ENCODE peak calls at places on chromosomes 7 and 10, in seven cellular contexts. T, P, Q, F, S, X and C are unnamed samples. For H3K27me3, the result is how much of the 10 kb centered on the place peaks cover.

GRCh38 chr7:38222481-38223096 is 44.5 kb downstream of the STARD3NL start:
- DNase-seq in F (peak), S (peak), T (peak), X (no peak), Q (no peak), P (peak), C (no peak)

GRCh38 chr7:149459540-149460433 is 1.1 kb downstream of the ZNF777 start:
- DNase-seq in Q (no peak), F (peak), T (no peak), X (no peak), P (no peak), S (no peak), C (no peak)

GRCh38 chr7:138625084-138625848 is 75.9 kb downstream of the SVOPL start:
- DNase-seq in X (no peak), T (no peak), Q (no peak), P (no peak), S (no peak), F (peak), C (no peak)

GRCh38 chr7:370775-371118 is 80.8 kb downstream of the FOXL3 start:
- DNase-seq in X (no peak), P (no peak), F (no peak), T (no peak), S (no peak), Q (no peak), C (no peak)

GRCh38 chr7:21507627-21508343 is 35.1 kb upstream of the DNAH11 start:
- DNase-seq in T (peak), P (peak), Q (peak), S (peak), F (peak), X (peak), C (peak)

GRCh38 chr10:11757820-11758463 is 15.8 kb downstream of the ECHDC3 start:
- DNase-seq in T (peak), P (peak), Q (peak), F (peak), S (peak), X (peak), C (peak)

GRCh38 chr7:137093198-137093597 is 224.7 kb downstream of the CHRM2 start:
- DNase-seq in P (no peak), S (no peak), X (no peak), Q (no peak), T (no peak), F (no peak), C (no peak)

GRCh38 chr10:129593953-129594352 is 126.9 kb downstream of the MGMT start:
- DNase-seq in T (no peak), Q (no peak), F (no peak), P (no peak), X (no peak), S (no peak), C (no peak)

GRCh38 chr7:134441264-134441663 is 17.6 kb downstream of the AKR1B1 start:
- DNase-seq in F (no peak), T (no peak), P (no peak), Q (no peak), S (no peak), X (no peak), C (no peak)

GRCh38 chr7:40329601-40330153 is 194.9 kb downstream of the SUGCT start:
- DNase-seq in T (no peak), Q (peak), F (peak), X (no peak), P (no peak), S (peak), C (no peak)

GRCh38 chr10:124713679-124714298 is 30.4 kb downstream of the FAM53B start:
- DNase-seq in T (no peak), F (no peak), P (no peak), Q (no peak), S (no peak), X (no peak), C (no peak)

GRCh38 chr7:117405519-117405918 is 21.8 kb downstream of the ASZ1 start:
- DNase-seq in S (no peak), F (peak), Q (no peak), P (no peak), X (no peak), T (no peak), C (no peak)

GRCh38 chr7:95089916-95090315 is 182.5 kb downstream of the PPP1R9A start:
- DNase-seq in X (no peak), F (no peak), T (no peak), S (no peak), Q (no peak), P (no peak), C (no peak)

GRCh38 chr10:128242641-128243040 is 116.4 kb upstream of the MKI67 start:
- DNase-seq in Q (no peak), F (peak), X (no peak), P (no peak), S (no peak), T (no peak), C (no peak)

GRCh38 chr7:123641901-123642300 is 13.8 kb upstream of the LMOD2 start:
- DNase-seq in X (no peak), P (no peak), Q (no peak), T (no peak), S (no peak), F (no peak), C (no peak)

GRCh38 chr10:113610636-113611601 is 52.9 kb downstream of the NRAP start:
- DNase-seq in S (no peak), T (no peak), F (peak), X (no peak), P (peak), Q (peak), C (no peak)

GRCh38 chr10:84227810-84228209 is 2.5 kb upstream of the LRIT2 start:
- DNase-seq in F (no peak), X (no peak), S (no peak), P (no peak), T (no peak), Q (no peak), C (no peak)

GRCh38 chr10:1683649-1684048 is 53.7 kb downstream of the ADARB2 start:
- DNase-seq in F (no peak), Q (no peak), P (no peak), S (no peak), T (no peak), X (no peak), C (no peak)

GRCh38 chr10:21161090-21161625 is 264.0 kb upstream of the NEBL start:
- DNase-seq in S (no peak), F (no peak), P (no peak), T (no peak), X (no peak), Q (no peak), C (no peak)

GRCh38 chr10:6124666-6125065 is 35.8 kb downstream of the RBM17 start:
- DNase-seq in S (no peak), T (peak), P (no peak), Q (no peak), F (no peak), X (no peak), C (no peak)

GRCh38 chr7:30548762-30549344 is 44.2 kb upstream of the GGCT start:
- DNase-seq in F (peak), T (peak), S (peak), P (peak), Q (peak), X (peak), C (no peak)
- H3K27ac ChIP-seq in F (peak), T (no peak), S (no peak), P (peak), Q (no peak), X (no peak), C (no peak)

GRCh38 chr10:15720635-15721310 is 1.1 kb upstream of the ITGA8 start:
- DNase-seq in P (no peak), F (no peak), S (no peak), X (no peak), Q (no peak), T (no peak), C (no peak)

GRCh38 chr10:15719062-15719898 is 442 bp downstream of the ITGA8 start:
- DNase-seq in F (peak), T (peak), Q (peak), X (peak), P (no peak), S (peak), C (no peak)

GRCh38 chr10:15715619-15716227 is 4.0 kb downstream of the ITGA8 start:
- DNase-seq in X (no peak), T (no peak), P (no peak), S (peak), Q (no peak), F (peak), C (no peak)

GRCh38 chr10:15718495-15719061 is 1.1 kb downstream of the ITGA8 start:
- DNase-seq in T (no peak), F (peak), X (no peak), Q (no peak), P (no peak), S (no peak), C (no peak)

GRCh38 chr10:15719899-15720634 is at the start of gene ITGA8:
- DNase-seq in Q (no peak), X (peak), F (peak), S (peak), T (peak), P (no peak), C (no peak)
- TF ChIP-seq CTCF in Q (peak), X (peak), F (peak), S (peak), T (no peak), P (no peak), C (no peak)

DNA sequence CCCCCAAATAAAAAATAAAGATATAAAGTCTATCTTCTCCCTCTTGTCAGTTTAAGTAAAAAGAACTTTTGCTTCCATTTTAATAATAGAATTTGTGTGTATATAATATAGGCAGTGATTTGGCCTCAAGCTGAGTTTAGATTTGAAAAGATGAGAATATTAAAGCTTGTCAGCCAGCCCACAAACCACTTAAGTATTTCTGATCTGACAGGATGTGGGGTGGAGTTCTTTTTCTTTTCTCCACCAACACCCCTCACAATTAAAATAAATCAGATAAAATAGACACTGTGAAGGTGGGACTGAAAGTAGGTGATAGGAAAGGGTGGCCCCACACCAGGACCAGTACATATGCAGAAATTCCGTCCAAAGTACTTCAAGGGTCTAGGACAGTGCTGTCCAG is 714.1 kb downstream of the AUTS2 start:
- DNase-seq in S (no peak), F (no peak), P (no peak), Q (no peak), T (no peak), X (no peak), C (no peak)
- H3K27me3 ChIP-seq in S (under half), F (under half), P (under half), Q (under half), T (under half), X (under half), C (under half)

GRCh38 chr10:131320860-131321604 is 9.5 kb upstream of the TCERG1L start:
- DNase-seq in X (no peak), T (no peak), P (no peak), S (no peak), Q (no peak), F (peak), C (no peak)
- H3K27ac ChIP-seq in X (no peak), T (no peak), P (no peak), S (no peak), Q (no peak), F (no peak), C (no peak)

DNA sequence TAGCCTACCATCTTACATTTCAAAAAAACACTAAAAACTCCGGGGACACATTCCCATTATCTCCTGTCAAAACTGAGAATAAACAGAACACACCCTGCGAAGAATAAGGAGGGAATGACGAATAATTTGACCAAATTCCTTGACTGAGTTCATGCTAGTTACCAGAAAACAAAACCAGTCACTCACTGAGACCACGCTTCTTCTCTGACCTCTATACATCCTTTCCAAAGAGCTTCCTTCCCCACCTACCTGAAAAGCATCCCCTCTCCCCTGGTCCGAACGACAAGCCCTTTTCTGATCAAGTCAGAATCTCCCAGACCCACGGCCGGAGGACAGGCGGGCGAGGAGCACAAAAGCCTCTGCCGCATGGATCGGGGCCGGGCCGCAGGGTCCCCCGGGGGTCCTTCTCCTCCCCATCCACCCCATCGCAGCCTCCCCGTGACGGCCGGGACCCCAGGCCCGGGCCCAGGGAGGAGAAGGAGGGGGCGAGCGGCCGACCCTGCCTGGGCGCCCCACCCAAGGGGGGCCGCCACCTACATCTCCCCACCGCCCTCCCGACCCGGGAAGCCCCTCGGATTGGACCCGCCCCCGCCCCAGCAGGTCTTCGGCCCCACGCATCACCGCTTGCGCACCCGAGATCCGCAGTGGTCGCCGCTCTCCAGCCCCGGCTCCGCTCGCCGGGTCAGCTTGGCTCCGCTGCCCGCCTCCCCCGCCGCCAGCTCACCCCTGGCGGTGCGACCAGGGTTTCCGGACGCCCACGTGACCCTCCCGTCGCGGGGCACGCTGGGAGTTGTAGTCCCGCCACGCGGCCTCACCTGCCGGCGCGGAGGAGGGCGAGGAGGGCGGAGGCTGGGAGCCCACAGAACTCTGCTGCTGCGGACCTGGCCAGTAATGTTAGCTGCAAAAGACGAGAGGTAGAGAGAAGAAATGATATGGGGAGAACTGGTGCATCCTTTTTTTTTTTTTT is at the start of gene SLC37A3:
- DNase-seq in P (peak), X (peak), Q (peak), F (peak), S (peak), T (peak), C (peak)
- TF ChIP-seq CTCF in P (peak), X (no peak), Q (no peak), F (no peak), S (peak), T (no peak), C (no peak)

GRCh38 chr10:17765602-17766001 is 13.6 kb downstream of the TMEM236 start:
- DNase-seq in Q (no peak), P (no peak), T (no peak), F (no peak), X (no peak), S (no peak), C (no peak)
- H3K27me3 ChIP-seq in Q (under half), P (under half), T (under half), F (half or more), X (under half), S (under half), C (under half)